ENCODE peak calls at places on chromosomes 12 and 14, in seven cellular contexts. One of them, this sample, is unnamed.
A peak's percentile ranks its signal among the peaks of the same experiment; 100 is the strongest.

GRCh38 chr12:8697476-8698131 is at the start of gene RIMKLB:
- DNase-seq in left ventricle myocardium inferior: peak; percentile 88
- DNase-seq in uterus: peak; percentile 88
- DNase-seq in CD4-positive, alpha-beta T cell: peak; percentile 75
- DNase-seq in H9: peak; percentile 86
- DNase-seq in esophagus squamous epithelium: peak; percentile 30
- DNase-seq in right lobe of liver: peak; percentile 82
- DNase-seq in this sample: peak; percentile 93

GRCh38 chr12:19171731-19172130 is 42.2 kb downstream of the PLEKHA5 start:
- DNase-seq in uterus: no peak
- DNase-seq in H9: no peak
- DNase-seq in CD4-positive, alpha-beta T cell: no peak
- DNase-seq in esophagus squamous epithelium: no peak
- DNase-seq in left ventricle myocardium inferior: no peak
- DNase-seq in right lobe of liver: no peak
- DNase-seq in this sample: no peak

GRCh38 chr12:69984216-69984615 is 159.2 kb downstream of the MYRFL start:
- DNase-seq in esophagus squamous epithelium: no peak
- DNase-seq in CD4-positive, alpha-beta T cell: no peak
- DNase-seq in uterus: no peak
- DNase-seq in left ventricle myocardium inferior: no peak
- DNase-seq in H9: no peak
- DNase-seq in right lobe of liver: no peak
- DNase-seq in this sample: no peak

GRCh38 chr12:24062642-24063245 is 113.3 kb upstream of the SOX5 start:
- DNase-seq in CD4-positive, alpha-beta T cell: no peak
- DNase-seq in H9: no peak
- DNase-seq in esophagus squamous epithelium: no peak
- DNase-seq in uterus: no peak
- DNase-seq in right lobe of liver: no peak
- DNase-seq in left ventricle myocardium inferior: no peak
- DNase-seq in this sample: no peak

GRCh38 chr12:58681730-58682129 is 238.6 kb downstream of the LRIG3 start:
- DNase-seq in CD4-positive, alpha-beta T cell: no peak
- DNase-seq in uterus: no peak
- DNase-seq in esophagus squamous epithelium: no peak
- DNase-seq in right lobe of liver: no peak
- DNase-seq in H9: no peak
- DNase-seq in left ventricle myocardium inferior: no peak
- DNase-seq in this sample: no peak

GRCh38 chr12:98955284-98955683 is 310.2 kb downstream of the APAF1 start:
- DNase-seq in uterus: no peak
- DNase-seq in left ventricle myocardium inferior: no peak
- DNase-seq in right lobe of liver: no peak
- DNase-seq in esophagus squamous epithelium: no peak
- DNase-seq in CD4-positive, alpha-beta T cell: no peak
- DNase-seq in H9: peak; percentile 69
- DNase-seq in this sample: no peak

GRCh38 chr12:108854453-108855283 is 2.7 kb downstream of the SSH1 start:
- DNase-seq in uterus: peak; percentile 54
- DNase-seq in H9: no peak
- DNase-seq in esophagus squamous epithelium: no peak
- DNase-seq in left ventricle myocardium inferior: no peak
- DNase-seq in CD4-positive, alpha-beta T cell: no peak
- DNase-seq in right lobe of liver: peak; percentile 53
- DNase-seq in this sample: peak; percentile 95

GRCh38 chr14:68636597-68636996 is 156.3 kb downstream of the ZFP36L1 start:
- DNase-seq in esophagus squamous epithelium: no peak
- DNase-seq in H9: no peak
- DNase-seq in uterus: no peak
- DNase-seq in right lobe of liver: no peak
- DNase-seq in CD4-positive, alpha-beta T cell: no peak
- DNase-seq in left ventricle myocardium inferior: no peak
- DNase-seq in this sample: no peak

GRCh38 chr14:96272777-96273471 is 16.9 kb downstream of the BDKRB1 start:
- DNase-seq in left ventricle myocardium inferior: no peak
- DNase-seq in H9: peak; percentile 3
- DNase-seq in esophagus squamous epithelium: no peak
- DNase-seq in right lobe of liver: peak; percentile 60
- DNase-seq in CD4-positive, alpha-beta T cell: no peak
- DNase-seq in uterus: no peak
- DNase-seq in this sample: no peak

GRCh38 chr14:68232643-68233055 is 413.1 kb downstream of the RAD51B start:
- DNase-seq in left ventricle myocardium inferior: no peak
- DNase-seq in CD4-positive, alpha-beta T cell: no peak
- DNase-seq in esophagus squamous epithelium: no peak
- DNase-seq in H9: no peak
- DNase-seq in uterus: peak; percentile 66
- DNase-seq in right lobe of liver: peak; percentile 22
- DNase-seq in this sample: peak; percentile 99

GRCh38 chr14:30211326-30211725 is 283.7 kb upstream of the PRKD1 start:
- DNase-seq in esophagus squamous epithelium: no peak
- DNase-seq in H9: no peak
- DNase-seq in right lobe of liver: no peak
- DNase-seq in CD4-positive, alpha-beta T cell: no peak
- DNase-seq in uterus: no peak
- DNase-seq in left ventricle myocardium inferior: no peak
- DNase-seq in this sample: peak; percentile 19

GRCh38 chr12:62716866-62717477 is 218.0 kb downstream of the PPM1H start:
- DNase-seq in left ventricle myocardium inferior: no peak
- DNase-seq in esophagus squamous epithelium: no peak
- DNase-seq in uterus: no peak
- DNase-seq in right lobe of liver: no peak
- DNase-seq in H9: no peak
- DNase-seq in CD4-positive, alpha-beta T cell: no peak
- DNase-seq in this sample: no peak

GRCh38 chr14:50862171-50862570 is 9.7 kb upstream of the ABHD12B start:
- DNase-seq in H9: no peak
- DNase-seq in CD4-positive, alpha-beta T cell: no peak
- DNase-seq in right lobe of liver: no peak
- DNase-seq in uterus: no peak
- DNase-seq in left ventricle myocardium inferior: no peak
- DNase-seq in esophagus squamous epithelium: no peak
- DNase-seq in this sample: peak; percentile 85

GRCh38 chr12:110247340-110248095 is 33.5 kb upstream of the ATP2A2 start:
- DNase-seq in esophagus squamous epithelium: no peak
- DNase-seq in uterus: no peak
- DNase-seq in CD4-positive, alpha-beta T cell: no peak
- DNase-seq in right lobe of liver: peak; percentile 86
- DNase-seq in H9: no peak
- DNase-seq in left ventricle myocardium inferior: peak; percentile 59
- DNase-seq in this sample: no peak

GRCh38 chr14:69713127-69713800 is 53.7 kb upstream of the SRSF5 start:
- DNase-seq in H9: peak; percentile 88
- DNase-seq in CD4-positive, alpha-beta T cell: no peak
- DNase-seq in right lobe of liver: no peak
- DNase-seq in esophagus squamous epithelium: no peak
- DNase-seq in left ventricle myocardium inferior: no peak
- DNase-seq in uterus: no peak
- DNase-seq in this sample: no peak

GRCh38 chr14:106872619-106873446 is 1346.5 kb downstream of the TMEM121 start:
- DNase-seq in left ventricle myocardium inferior: peak; percentile 39
- DNase-seq in right lobe of liver: peak; percentile 60
- DNase-seq in CD4-positive, alpha-beta T cell: peak; percentile 82
- DNase-seq in H9: no peak
- DNase-seq in uterus: peak; percentile 36
- DNase-seq in esophagus squamous epithelium: no peak
- DNase-seq in this sample: peak; percentile 17

GRCh38 chr12:116201908-116202307 is 75.6 kb downstream of the MED13L start:
- DNase-seq in uterus: no peak
- DNase-seq in esophagus squamous epithelium: no peak
- DNase-seq in left ventricle myocardium inferior: no peak
- DNase-seq in CD4-positive, alpha-beta T cell: no peak
- DNase-seq in H9: no peak
- DNase-seq in right lobe of liver: no peak
- DNase-seq in this sample: peak; percentile 46

GRCh38 chr14:80664576-80664975 is 277.0 kb downstream of the CEP128 start:
- DNase-seq in H9: no peak
- DNase-seq in uterus: no peak
- DNase-seq in CD4-positive, alpha-beta T cell: no peak
- DNase-seq in right lobe of liver: no peak
- DNase-seq in left ventricle myocardium inferior: no peak
- DNase-seq in esophagus squamous epithelium: no peak
- DNase-seq in this sample: no peak

GRCh38 chr12:103881261-103881660 is 40.2 kb upstream of the NT5DC3 start:
- DNase-seq in H9: no peak
- DNase-seq in uterus: no peak
- DNase-seq in CD4-positive, alpha-beta T cell: no peak
- DNase-seq in right lobe of liver: no peak
- DNase-seq in esophagus squamous epithelium: no peak
- DNase-seq in left ventricle myocardium inferior: no peak
- DNase-seq in this sample: no peak

GRCh38 chr12:68001486-68002466 is 12.5 kb downstream of the IFNG-AS1 start:
- DNase-seq in H9: no peak
- DNase-seq in uterus: no peak
- DNase-seq in esophagus squamous epithelium: no peak
- DNase-seq in left ventricle myocardium inferior: no peak
- DNase-seq in CD4-positive, alpha-beta T cell: no peak
- DNase-seq in right lobe of liver: no peak
- DNase-seq in this sample: peak; percentile 72

GRCh38 chr12:90013409-90013808 is 304.8 kb upstream of the ATP2B1 start:
- DNase-seq in left ventricle myocardium inferior: no peak
- DNase-seq in right lobe of liver: no peak
- DNase-seq in uterus: no peak
- DNase-seq in esophagus squamous epithelium: no peak
- DNase-seq in H9: no peak
- DNase-seq in CD4-positive, alpha-beta T cell: no peak
- DNase-seq in this sample: no peak

GRCh38 chr12:57614178-57614947 is 3.1 kb downstream of the ARHGEF25 start:
- DNase-seq in H9: peak; percentile 88
- DNase-seq in CD4-positive, alpha-beta T cell: no peak
- DNase-seq in right lobe of liver: no peak
- DNase-seq in uterus: peak; percentile 49
- DNase-seq in left ventricle myocardium inferior: peak; percentile 47
- DNase-seq in esophagus squamous epithelium: no peak
- DNase-seq in this sample: no peak
- H3K27me3 ChIP-seq in H9: peaks cover 32% of the 10 kb centered on the region
- H3K27me3 ChIP-seq in CD4-positive, alpha-beta T cell: peaks cover 52% of the 10 kb centered on the region
- H3K27me3 ChIP-seq in right lobe of liver: no peaks in the 10 kb centered on the region
- H3K27me3 ChIP-seq in uterus: no peaks in the 10 kb centered on the region
- H3K27me3 ChIP-seq in left ventricle myocardium inferior: peaks cover 19% of the 10 kb centered on the region
- H3K27me3 ChIP-seq in esophagus squamous epithelium: peaks cover 89% of the 10 kb centered on the region
- H3K27me3 ChIP-seq in this sample: peaks cover 42% of the 10 kb centered on the region

GRCh38 chr14:22423958-22424357 is 165.1 kb downstream of the DAD1 start:
- DNase-seq in CD4-positive, alpha-beta T cell: no peak
- DNase-seq in right lobe of liver: no peak
- DNase-seq in left ventricle myocardium inferior: no peak
- DNase-seq in esophagus squamous epithelium: no peak
- DNase-seq in uterus: no peak
- DNase-seq in H9: no peak
- DNase-seq in this sample: no peak

GRCh38 chr14:22427771-22428228 is 161.2 kb downstream of the DAD1 start:
- DNase-seq in esophagus squamous epithelium: no peak
- DNase-seq in right lobe of liver: no peak
- DNase-seq in uterus: peak; percentile 52
- DNase-seq in H9: no peak
- DNase-seq in left ventricle myocardium inferior: peak; percentile 26
- DNase-seq in CD4-positive, alpha-beta T cell: no peak
- DNase-seq in this sample: peak; percentile 94

GRCh38 chr14:22429546-22429945 is 159.5 kb downstream of the DAD1 start:
- DNase-seq in CD4-positive, alpha-beta T cell: no peak
- DNase-seq in uterus: no peak
- DNase-seq in H9: no peak
- DNase-seq in left ventricle myocardium inferior: no peak
- DNase-seq in esophagus squamous epithelium: no peak
- DNase-seq in right lobe of liver: no peak
- DNase-seq in this sample: no peak

GRCh38 chr14:22428681-22429315 is 160.2 kb downstream of the DAD1 start:
- DNase-seq in CD4-positive, alpha-beta T cell: no peak
- DNase-seq in right lobe of liver: no peak
- DNase-seq in uterus: no peak
- DNase-seq in H9: no peak
- DNase-seq in left ventricle myocardium inferior: no peak
- DNase-seq in esophagus squamous epithelium: no peak
- DNase-seq in this sample: no peak

DNA sequence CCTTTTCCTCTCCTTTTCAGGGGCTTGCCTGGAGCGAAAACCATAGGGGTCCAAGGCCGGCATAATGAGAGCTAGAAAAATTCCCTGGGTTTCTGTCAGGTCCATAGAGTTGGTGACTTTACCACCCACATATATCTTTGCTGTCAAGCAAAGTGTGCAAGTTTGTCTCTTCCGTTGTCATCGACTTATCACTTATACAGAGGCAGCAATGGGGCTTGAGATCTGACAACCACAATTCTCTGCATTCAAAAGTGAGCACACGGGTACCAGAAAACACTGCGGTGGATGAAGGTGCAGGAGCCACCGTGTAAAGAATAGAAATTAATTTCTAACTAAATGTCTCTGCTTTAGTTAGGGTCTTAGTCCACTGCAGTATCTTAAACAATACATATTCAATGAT is 162.3 kb downstream of the DAD1 start:
- DNase-seq in H9: no peak
- DNase-seq in uterus: no peak
- DNase-seq in right lobe of liver: no peak
- DNase-seq in esophagus squamous epithelium: no peak
- DNase-seq in CD4-positive, alpha-beta T cell: no peak
- DNase-seq in left ventricle myocardium inferior: no peak
- DNase-seq in this sample: no peak
- H3K27me3 ChIP-seq in H9: no peaks in the 10 kb centered on the region
- H3K27me3 ChIP-seq in uterus: no peaks in the 10 kb centered on the region
- H3K27me3 ChIP-seq in right lobe of liver: no peaks in the 10 kb centered on the region
- H3K27me3 ChIP-seq in esophagus squamous epithelium: no peaks in the 10 kb centered on the region
- H3K27me3 ChIP-seq in CD4-positive, alpha-beta T cell: no peaks in the 10 kb centered on the region
- H3K27me3 ChIP-seq in left ventricle myocardium inferior: no peaks in the 10 kb centered on the region
- H3K27me3 ChIP-seq in this sample: peaks cover 27% of the 10 kb centered on the region

GRCh38 chr14:57610631-57611030 is 117.0 kb upstream of the CCDC198 start:
- DNase-seq in CD4-positive, alpha-beta T cell: no peak
- DNase-seq in left ventricle myocardium inferior: no peak
- DNase-seq in uterus: no peak
- DNase-seq in right lobe of liver: no peak
- DNase-seq in H9: no peak
- DNase-seq in esophagus squamous epithelium: no peak
- DNase-seq in this sample: no peak
- H3K27me3 ChIP-seq in CD4-positive, alpha-beta T cell: no peaks in the 10 kb centered on the region
- H3K27me3 ChIP-seq in left ventricle myocardium inferior: peaks cover 9% of the 10 kb centered on the region
- H3K27me3 ChIP-seq in uterus: no peaks in the 10 kb centered on the region
- H3K27me3 ChIP-seq in right lobe of liver: no peaks in the 10 kb centered on the region
- H3K27me3 ChIP-seq in H9: no peaks in the 10 kb centered on the region
- H3K27me3 ChIP-seq in esophagus squamous epithelium: no peaks in the 10 kb centered on the region
- H3K27me3 ChIP-seq in this sample: no peaks in the 10 kb centered on the region

GRCh38 chr12:1523558-1524050 is 70.8 kb downstream of the FBXL14 start:
- DNase-seq in esophagus squamous epithelium: no peak
- DNase-seq in uterus: no peak
- DNase-seq in left ventricle myocardium inferior: no peak
- DNase-seq in right lobe of liver: no peak
- DNase-seq in H9: peak; percentile 86
- DNase-seq in CD4-positive, alpha-beta T cell: no peak
- DNase-seq in this sample: no peak

GRCh38 chr12:1525858-1526257 is 68.5 kb downstream of the FBXL14 start:
- DNase-seq in uterus: no peak
- DNase-seq in CD4-positive, alpha-beta T cell: no peak
- DNase-seq in right lobe of liver: no peak
- DNase-seq in left ventricle myocardium inferior: no peak
- DNase-seq in esophagus squamous epithelium: no peak
- DNase-seq in H9: peak; percentile 28
- DNase-seq in this sample: no peak

GRCh38 chr12:1518763-1519516 is 75.4 kb downstream of the FBXL14 start:
- DNase-seq in uterus: no peak
- DNase-seq in CD4-positive, alpha-beta T cell: no peak
- DNase-seq in esophagus squamous epithelium: no peak
- DNase-seq in H9: peak; percentile 34
- DNase-seq in right lobe of liver: no peak
- DNase-seq in left ventricle myocardium inferior: no peak
- DNase-seq in this sample: peak; percentile 72

GRCh38 chr12:1519642-1520041 is 74.7 kb downstream of the FBXL14 start:
- DNase-seq in CD4-positive, alpha-beta T cell: no peak
- DNase-seq in left ventricle myocardium inferior: no peak
- DNase-seq in right lobe of liver: no peak
- DNase-seq in uterus: no peak
- DNase-seq in H9: peak; percentile 28
- DNase-seq in esophagus squamous epithelium: no peak
- DNase-seq in this sample: peak; percentile 47

GRCh38 chr12:1523046-1523445 is 71.3 kb downstream of the FBXL14 start:
- DNase-seq in CD4-positive, alpha-beta T cell: no peak
- DNase-seq in esophagus squamous epithelium: no peak
- DNase-seq in H9: peak; percentile 59
- DNase-seq in right lobe of liver: no peak
- DNase-seq in uterus: no peak
- DNase-seq in left ventricle myocardium inferior: no peak
- DNase-seq in this sample: no peak
- H3K27me3 ChIP-seq in CD4-positive, alpha-beta T cell: peaks cover 30% of the 10 kb centered on the region
- H3K27me3 ChIP-seq in esophagus squamous epithelium: peaks cover 26% of the 10 kb centered on the region
- H3K27me3 ChIP-seq in H9: no peaks in the 10 kb centered on the region
- H3K27me3 ChIP-seq in right lobe of liver: no peaks in the 10 kb centered on the region
- H3K27me3 ChIP-seq in uterus: no peaks in the 10 kb centered on the region
- H3K27me3 ChIP-seq in left ventricle myocardium inferior: peaks cover 68% of the 10 kb centered on the region
- H3K27me3 ChIP-seq in this sample: no peaks in the 10 kb centered on the region